ENCODE peak calls at places on chromosomes 13 and 19, in six cellular contexts. R is HFFc6, B is glutamatergic neuron, G is aorta, P is T-helper 17 cell, Z is mesothelial cell of epicardium. J is an unnamed sample.

GRCh38 chr13:85724554-85725432 is 74.4 kb downstream of the SLITRK6 start:
- DNase-seq in P (no peak), R (no peak), Z (no peak), B (no peak), G (no peak), J (no peak)

GRCh38 chr13:80235131-80235530 is 105.8 kb downstream of the SPRY2 start:
- DNase-seq in Z (no peak), P (no peak), B (no peak), R (no peak), G (no peak), J (no peak)

GRCh38 chr13:113027566-113027965 is 58.6 kb downstream of the MCF2L start:
- DNase-seq in B (no peak), G (no peak), P (no peak), Z (no peak), R (no peak), J (no peak)

GRCh38 chr13:95676100-95676774 is 702 bp upstream of the DNAJC3 start:
- DNase-seq in B (no peak), G (no peak), P (peak), R (peak), Z (no peak), J (no peak)

GRCh38 chr13:26041476-26041875 is 10.3 kb downstream of the SHISA2 start:
- DNase-seq in P (no peak), Z (no peak), R (no peak), G (no peak), B (no peak), J (no peak)

GRCh38 chr19:12314553-12314952 is 18.9 kb downstream of the ZNF563 start:
- DNase-seq in G (no peak), Z (no peak), B (no peak), P (no peak), R (no peak), J (no peak)

GRCh38 chr13:113178070-113178895 is 19.8 kb downstream of the PROZ start:
- DNase-seq in B (no peak), G (no peak), R (peak), P (no peak), Z (no peak), J (no peak)

GRCh38 chr13:40539954-40540706 is 126.3 kb downstream of the FOXO1 start:
- DNase-seq in R (peak), B (no peak), Z (no peak), P (no peak), G (no peak), J (no peak)

GRCh38 chr13:113995051-113995601 is 21.2 kb upstream of the C13orf46 start:
- DNase-seq in R (no peak), B (peak), G (peak), P (no peak), Z (peak), J (no peak)

GRCh38 chr13:112674412-112675383 is 15.1 kb upstream of the ATP11A start:
- DNase-seq in Z (no peak), R (no peak), B (no peak), P (no peak), G (no peak), J (no peak)

GRCh38 chr13:113148940-113149503 is 9.4 kb upstream of the PROZ start:
- DNase-seq in B (no peak), G (no peak), Z (no peak), P (no peak), R (no peak), J (no peak)

GRCh38 chr13:91097269-91097668 is 250.2 kb upstream of the MIR17HG start:
- DNase-seq in P (no peak), Z (no peak), G (no peak), R (no peak), B (no peak), J (no peak)

J was measured in progenitor cell of endocrine pancreas.